ENCODE peak calls at places on chromosomes 16 and 17, in nine cellular contexts. One of them, this sample, is unnamed.

GRCh38 chr17:56047321-56047720 is 106.0 kb upstream of the ANKFN1 start:
- DNase-seq in transverse colon: no peak
- DNase-seq in Karpas-422: no peak
- DNase-seq in progenitor cell of endocrine pancreas: no peak
- DNase-seq in iris pigment epithelial cell: no peak
- DNase-seq in NCI-H1436: no peak
- DNase-seq in cardiac muscle cell: no peak
- DNase-seq in Calu3: no peak
- DNase-seq in NCI-H1417: no peak
- DNase-seq in this sample: no peak

GRCh38 chr17:40032322-40033320 is 17.4 kb downstream of the CSF3 start:
- DNase-seq in transverse colon: peak
- DNase-seq in cardiac muscle cell: no peak
- DNase-seq in NCI-H1436: no peak
- DNase-seq in progenitor cell of endocrine pancreas: no peak
- DNase-seq in Karpas-422: no peak
- DNase-seq in NCI-H1417: no peak
- DNase-seq in Calu3: peak
- DNase-seq in iris pigment epithelial cell: no peak
- DNase-seq in this sample: no peak

GRCh38 chr16:50765866-50766265 is 24.0 kb downstream of the CYLD start:
- DNase-seq in transverse colon: no peak
- DNase-seq in iris pigment epithelial cell: no peak
- DNase-seq in progenitor cell of endocrine pancreas: no peak
- DNase-seq in Karpas-422: peak
- DNase-seq in Calu3: no peak
- DNase-seq in NCI-H1436: no peak
- DNase-seq in NCI-H1417: no peak
- DNase-seq in cardiac muscle cell: no peak
- DNase-seq in this sample: no peak

GRCh38 chr17:69961488-69962145 is 113.4 kb upstream of the KCNJ16 start:
- DNase-seq in cardiac muscle cell: no peak
- DNase-seq in transverse colon: peak
- DNase-seq in progenitor cell of endocrine pancreas: no peak
- DNase-seq in NCI-H1436: peak
- DNase-seq in NCI-H1417: peak
- DNase-seq in iris pigment epithelial cell: no peak
- DNase-seq in Karpas-422: no peak
- DNase-seq in Calu3: no peak
- DNase-seq in this sample: no peak

GRCh38 chr16:30699615-30700099 is 686 bp downstream of the SRCAP start:
- DNase-seq in iris pigment epithelial cell: no peak
- DNase-seq in NCI-H1417: no peak
- DNase-seq in cardiac muscle cell: no peak
- DNase-seq in NCI-H1436: no peak
- DNase-seq in progenitor cell of endocrine pancreas: no peak
- DNase-seq in Karpas-422: no peak
- DNase-seq in Calu3: peak
- DNase-seq in transverse colon: no peak
- DNase-seq in this sample: no peak

GRCh38 chr16:30084816-30085159 is 6.9 kb downstream of the TBX6 start:
- DNase-seq in NCI-H1417: no peak
- DNase-seq in Calu3: no peak
- DNase-seq in transverse colon: no peak
- DNase-seq in cardiac muscle cell: no peak
- DNase-seq in Karpas-422: no peak
- DNase-seq in iris pigment epithelial cell: no peak
- DNase-seq in progenitor cell of endocrine pancreas: no peak
- DNase-seq in NCI-H1436: no peak
- DNase-seq in this sample: no peak

GRCh38 chr17:63847525-63848249 is 5.2 kb upstream of the SMARCD2 start:
- DNase-seq in transverse colon: no peak
- DNase-seq in Karpas-422: no peak
- DNase-seq in NCI-H1417: no peak
- DNase-seq in cardiac muscle cell: no peak
- DNase-seq in NCI-H1436: no peak
- DNase-seq in iris pigment epithelial cell: no peak
- DNase-seq in progenitor cell of endocrine pancreas: no peak
- DNase-seq in Calu3: no peak
- DNase-seq in this sample: no peak

GRCh38 chr16:2963074-2963610 is 933 bp upstream of the KREMEN2 start:
- DNase-seq in transverse colon: peak
- DNase-seq in iris pigment epithelial cell: no peak
- DNase-seq in NCI-H1417: peak
- DNase-seq in NCI-H1436: no peak
- DNase-seq in cardiac muscle cell: no peak
- DNase-seq in Calu3: no peak
- DNase-seq in progenitor cell of endocrine pancreas: no peak
- DNase-seq in Karpas-422: no peak
- DNase-seq in this sample: no peak

GRCh38 chr17:62718420-62718819 is 89.7 kb downstream of the MARCHF10 start:
- DNase-seq in iris pigment epithelial cell: peak
- DNase-seq in Calu3: no peak
- DNase-seq in NCI-H1417: no peak
- DNase-seq in Karpas-422: no peak
- DNase-seq in NCI-H1436: no peak
- DNase-seq in cardiac muscle cell: peak
- DNase-seq in transverse colon: no peak
- DNase-seq in progenitor cell of endocrine pancreas: no peak
- DNase-seq in this sample: no peak

GRCh38 chr17:48854774-48855476 is 24.1 kb downstream of the CALCOCO2 start:
- DNase-seq in Karpas-422: no peak
- DNase-seq in progenitor cell of endocrine pancreas: no peak
- DNase-seq in transverse colon: no peak
- DNase-seq in iris pigment epithelial cell: no peak
- DNase-seq in Calu3: no peak
- DNase-seq in NCI-H1436: no peak
- DNase-seq in NCI-H1417: no peak
- DNase-seq in cardiac muscle cell: no peak
- DNase-seq in this sample: no peak

GRCh38 chr16:9499921-9500593 is 408.6 kb downstream of the HAPSTR1 start:
- DNase-seq in NCI-H1417: no peak
- DNase-seq in transverse colon: no peak
- DNase-seq in cardiac muscle cell: peak
- DNase-seq in Calu3: no peak
- DNase-seq in NCI-H1436: no peak
- DNase-seq in progenitor cell of endocrine pancreas: no peak
- DNase-seq in Karpas-422: no peak
- DNase-seq in iris pigment epithelial cell: no peak
- DNase-seq in this sample: no peak

GRCh38 chr17:7224110-7224509 is 4.4 kb downstream of the ACADVL start:
- DNase-seq in Calu3: no peak
- DNase-seq in iris pigment epithelial cell: no peak
- DNase-seq in progenitor cell of endocrine pancreas: no peak
- DNase-seq in cardiac muscle cell: no peak
- DNase-seq in NCI-H1417: no peak
- DNase-seq in NCI-H1436: no peak
- DNase-seq in transverse colon: no peak
- DNase-seq in Karpas-422: no peak
- DNase-seq in this sample: no peak

GRCh38 chr17:76176701-76177574 is 35.9 kb upstream of the FOXJ1 start:
- DNase-seq in NCI-H1417: no peak
- DNase-seq in progenitor cell of endocrine pancreas: no peak
- DNase-seq in cardiac muscle cell: no peak
- DNase-seq in NCI-H1436: no peak
- DNase-seq in transverse colon: no peak
- DNase-seq in Calu3: no peak
- DNase-seq in Karpas-422: no peak
- DNase-seq in iris pigment epithelial cell: no peak
- DNase-seq in this sample: no peak

GRCh38 chr17:77459018-77459755 is 318.4 kb downstream of the SEC14L1 start:
- DNase-seq in transverse colon: no peak
- DNase-seq in cardiac muscle cell: no peak
- DNase-seq in Karpas-422: peak
- DNase-seq in NCI-H1417: no peak
- DNase-seq in iris pigment epithelial cell: no peak
- DNase-seq in Calu3: no peak
- DNase-seq in progenitor cell of endocrine pancreas: no peak
- DNase-seq in NCI-H1436: no peak
- DNase-seq in this sample: no peak

GRCh38 chr17:44331249-44331760 is 6.7 kb upstream of the SLC25A39 start:
- DNase-seq in iris pigment epithelial cell: peak
- DNase-seq in progenitor cell of endocrine pancreas: peak
- DNase-seq in cardiac muscle cell: peak
- DNase-seq in Calu3: peak
- DNase-seq in NCI-H1436: peak
- DNase-seq in Karpas-422: peak
- DNase-seq in NCI-H1417: peak
- DNase-seq in transverse colon: peak
- DNase-seq in this sample: no peak

GRCh38 chr17:32518856-32519768 is 32.3 kb downstream of the CDK5R1 start:
- DNase-seq in iris pigment epithelial cell: peak
- DNase-seq in NCI-H1436: peak
- DNase-seq in progenitor cell of endocrine pancreas: peak
- DNase-seq in transverse colon: peak
- DNase-seq in Karpas-422: no peak
- DNase-seq in NCI-H1417: peak
- DNase-seq in cardiac muscle cell: peak
- DNase-seq in Calu3: peak
- DNase-seq in this sample: no peak

GRCh38 chr17:81556863-81557262 is 4.7 kb upstream of the FAAP100 start:
- DNase-seq in transverse colon: peak
- DNase-seq in cardiac muscle cell: no peak
- DNase-seq in Karpas-422: no peak
- DNase-seq in iris pigment epithelial cell: no peak
- DNase-seq in NCI-H1436: no peak
- DNase-seq in NCI-H1417: no peak
- DNase-seq in Calu3: no peak
- DNase-seq in progenitor cell of endocrine pancreas: no peak
- DNase-seq in this sample: no peak

GRCh38 chr17:77034677-77035424 is 105.9 kb upstream of the SEC14L1 start:
- DNase-seq in NCI-H1417: no peak
- DNase-seq in progenitor cell of endocrine pancreas: no peak
- DNase-seq in Karpas-422: no peak
- DNase-seq in iris pigment epithelial cell: no peak
- DNase-seq in transverse colon: no peak
- DNase-seq in cardiac muscle cell: no peak
- DNase-seq in Calu3: no peak
- DNase-seq in NCI-H1436: no peak
- DNase-seq in this sample: no peak

GRCh38 chr17:35795007-35795870 is at the start of gene MMP28:
- DNase-seq in Calu3: peak
- DNase-seq in transverse colon: peak
- DNase-seq in iris pigment epithelial cell: no peak
- DNase-seq in cardiac muscle cell: peak
- DNase-seq in NCI-H1417: peak
- DNase-seq in Karpas-422: no peak
- DNase-seq in progenitor cell of endocrine pancreas: peak
- DNase-seq in NCI-H1436: peak
- DNase-seq in this sample: no peak

This sample was measured in epithelial cell of prostate.